ENCODE peak calls at places on chromosomes 11 and 22, in six cellular contexts. M is heart right ventricle, G is H9, Y is GM12878, J is H1, D is tibial artery. T is an unnamed sample.
A peak's percentile ranks its signal among the peaks of the same experiment; 100 is the strongest.

GRCh38 chr11:5280582-5281102 is 10.9 kb upstream of the HBE1 start:
- DNase-seq in M (peak; percentile 16), G (peak; percentile 69), Y (peak; percentile 47), J (no peak), D (peak; percentile 51), T (peak; percentile 53)

GRCh38 chr11:5737091-5737490 is 843 bp downstream of the OR56B1 start:
- DNase-seq in M (no peak), G (no peak), Y (no peak), J (no peak), D (no peak), T (no peak)

GRCh38 chr22:50246242-50247175 is 1.7 kb upstream of the TUBGCP6 start:
- DNase-seq in M (no peak), G (no peak), Y (no peak), J (no peak), D (no peak), T (no peak)

GRCh38 chr11:66659785-66660184 is 17.9 kb downstream of the RBM4B start:
- DNase-seq in M (no peak), G (no peak), Y (no peak), J (no peak), D (no peak), T (no peak)

GRCh38 chr11:119482561-119483001 is 59.6 kb upstream of the THY1 start:
- DNase-seq in M (no peak), G (peak; percentile 23), Y (no peak), J (no peak), D (peak; percentile 15), T (no peak)

GRCh38 chr11:1828542-1828941 is 6.2 kb upstream of the SYT8 start:
- DNase-seq in M (no peak), G (no peak), Y (no peak), J (no peak), D (no peak), T (no peak)

GRCh38 chr11:33670250-33671011 is 30.2 kb downstream of the C11orf91 start:
- DNase-seq in M (no peak), G (no peak), Y (no peak), J (no peak), D (no peak), T (no peak)

GRCh38 chr11:79026803-79027445 is 413.9 kb downstream of the TENM4 start:
- DNase-seq in M (no peak), G (no peak), Y (no peak), J (no peak), D (no peak), T (no peak)

GRCh38 chr11:18696638-18697225 is 1.8 kb upstream of the TMEM86A start:
- DNase-seq in M (no peak), G (no peak), Y (no peak), J (no peak), D (no peak), T (no peak)

GRCh38 chr22:36927671-36928070 is 14.2 kb downstream of the CSF2RB start:
- DNase-seq in M (no peak), G (no peak), Y (no peak), J (no peak), D (no peak), T (no peak)

GRCh38 chr11:15493921-15494630 is 379.4 kb downstream of the INSC start:
- DNase-seq in M (no peak), G (no peak), Y (no peak), J (no peak), D (no peak), T (peak; percentile 9)

GRCh38 chr11:67371549-67372231 is 1.7 kb downstream of the CLCF1 start:
- DNase-seq in M (no peak), G (peak; percentile 66), Y (no peak), J (no peak), D (no peak), T (peak; percentile 59)

GRCh38 chr22:22030493-22031182 is 48.1 kb upstream of the TOP3B start:
- DNase-seq in M (no peak), G (peak; percentile 70), Y (peak; percentile 84), J (no peak), D (no peak), T (no peak)

GRCh38 chr11:47056261-47056915 is 119.8 kb downstream of the CSTPP1 start:
- DNase-seq in M (no peak), G (no peak), Y (no peak), J (no peak), D (no peak), T (no peak)

GRCh38 chr22:33047744-33048143 is 10.4 kb downstream of the SYN3 start:
- DNase-seq in M (no peak), G (no peak), Y (no peak), J (no peak), D (no peak), T (no peak)

GRCh38 chr11:64863381-64864060 is 14.9 kb downstream of the EHD1 start:
- DNase-seq in M (peak; percentile 68), G (no peak), Y (no peak), J (no peak), D (no peak), T (no peak)

GRCh38 chr11:2675540-2675939 is 24.3 kb downstream of the KCNQ1OT1 start:
- DNase-seq in M (no peak), G (peak; percentile 12), Y (no peak), J (no peak), D (peak; percentile 2), T (peak; percentile 5)

GRCh38 chr11:131671764-131672163 is 301.3 kb downstream of the NTM start:
- DNase-seq in M (no peak), G (peak; percentile 84), Y (no peak), J (peak; percentile 27), D (no peak), T (no peak)

GRCh38 chr11:23124249-23124648 is 264.0 kb upstream of the CCDC179 start:
- DNase-seq in M (no peak), G (no peak), Y (no peak), J (no peak), D (no peak), T (no peak)

GRCh38 chr11:697028-697491 is 1.4 kb downstream of the TMEM80 start:
- DNase-seq in M (no peak), G (no peak), Y (peak; percentile 56), J (no peak), D (no peak), T (peak; percentile 43)

GRCh38 chr11:44014968-44015623 is 32.7 kb upstream of the ACCSL start:
- DNase-seq in M (no peak), G (peak; percentile 10), Y (no peak), J (no peak), D (peak; percentile 20), T (no peak)

GRCh38 chr11:862028-862703 is 19.5 kb downstream of the TSPAN4 start:
- DNase-seq in M (peak; percentile 56), G (no peak), Y (no peak), J (no peak), D (no peak), T (no peak)

GRCh38 chr11:65416341-65417185 is 6.0 kb upstream of the NEAT1 start:
- DNase-seq in M (peak; percentile 96), G (peak; percentile 91), Y (no peak), J (peak; percentile 68), D (peak; percentile 92), T (peak; percentile 92)

GRCh38 chr22:39148727-39149535 is 3.5 kb downstream of the CBX7 start:
- DNase-seq in M (peak; percentile 58), G (peak; percentile 90), Y (peak; percentile 69), J (no peak), D (peak; percentile 75), T (peak; percentile 50)
- H3K4me1 ChIP-seq in M (peaks cover 45% of the 10 kb centered on the region), G (peaks cover 2% of the 10 kb centered on the region), Y (peaks cover 55% of the 10 kb centered on the region), J (peaks cover 36% of the 10 kb centered on the region), D (peaks cover 79% of the 10 kb centered on the region), T (peaks cover 82% of the 10 kb centered on the region)

GRCh38 chr11:95187730-95188129 is 43.3 kb downstream of the SESN3 start:
- DNase-seq in M (no peak), G (no peak), Y (no peak), J (no peak), D (no peak), T (no peak)

GRCh38 chr11:95193541-95193940 is 37.5 kb downstream of the SESN3 start:
- DNase-seq in M (no peak), G (no peak), Y (no peak), J (no peak), D (no peak), T (no peak)

GRCh38 chr11:95192717-95193116 is 38.3 kb downstream of the SESN3 start:
- DNase-seq in M (no peak), G (no peak), Y (no peak), J (no peak), D (no peak), T (no peak)
- H3K27ac ChIP-seq in M (no peak overlapping the region), G (no peak overlapping the region), Y (no peak overlapping the region), J (no peak overlapping the region), D (no peak overlapping the region), T (no peak overlapping the region)

GRCh38 chr11:128840783-128841182 is 26.3 kb downstream of the KCNJ1 start:
- DNase-seq in M (no peak), G (no peak), Y (no peak), J (no peak), D (no peak), T (no peak)

GRCh38 chr11:128840137-128840536 is 27.0 kb downstream of the KCNJ1 start:
- DNase-seq in M (no peak), G (no peak), Y (no peak), J (no peak), D (no peak), T (no peak)

GRCh38 chr11:128839081-128839480 is 28.0 kb downstream of the KCNJ1 start:
- DNase-seq in M (no peak), G (no peak), Y (no peak), J (no peak), D (no peak), T (no peak)

GRCh38 chr11:128835741-128836410 is 31.2 kb downstream of the KCNJ1 start:
- DNase-seq in M (peak; percentile 65), G (no peak), Y (no peak), J (no peak), D (no peak), T (no peak)

DNA sequence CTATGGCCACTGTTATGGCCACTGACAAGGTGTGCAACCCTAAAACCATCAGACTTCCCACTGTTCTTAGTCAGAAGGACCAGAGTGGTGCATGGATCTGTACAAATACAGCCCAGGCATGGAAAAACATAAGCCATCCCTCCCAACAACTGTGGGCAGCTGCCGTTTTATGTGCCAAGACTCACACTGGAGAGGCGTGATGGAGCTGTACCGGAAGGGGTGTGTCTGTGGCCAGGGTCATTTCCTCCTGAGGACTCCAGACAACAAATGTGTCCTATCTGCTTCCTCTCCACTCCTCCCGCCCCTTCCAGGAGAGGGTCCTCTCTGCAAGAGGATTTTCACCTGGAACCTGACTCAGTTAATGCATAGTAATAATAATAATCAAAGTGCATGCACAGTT is 29.5 kb downstream of the KCNJ1 start:
- DNase-seq in M (no peak), G (no peak), Y (no peak), J (no peak), D (no peak), T (no peak)
- TF ChIP-seq CTCF in M (no peak), G (no peak), Y (no peak), J (no peak), D (no peak), T (no peak)

DNA sequence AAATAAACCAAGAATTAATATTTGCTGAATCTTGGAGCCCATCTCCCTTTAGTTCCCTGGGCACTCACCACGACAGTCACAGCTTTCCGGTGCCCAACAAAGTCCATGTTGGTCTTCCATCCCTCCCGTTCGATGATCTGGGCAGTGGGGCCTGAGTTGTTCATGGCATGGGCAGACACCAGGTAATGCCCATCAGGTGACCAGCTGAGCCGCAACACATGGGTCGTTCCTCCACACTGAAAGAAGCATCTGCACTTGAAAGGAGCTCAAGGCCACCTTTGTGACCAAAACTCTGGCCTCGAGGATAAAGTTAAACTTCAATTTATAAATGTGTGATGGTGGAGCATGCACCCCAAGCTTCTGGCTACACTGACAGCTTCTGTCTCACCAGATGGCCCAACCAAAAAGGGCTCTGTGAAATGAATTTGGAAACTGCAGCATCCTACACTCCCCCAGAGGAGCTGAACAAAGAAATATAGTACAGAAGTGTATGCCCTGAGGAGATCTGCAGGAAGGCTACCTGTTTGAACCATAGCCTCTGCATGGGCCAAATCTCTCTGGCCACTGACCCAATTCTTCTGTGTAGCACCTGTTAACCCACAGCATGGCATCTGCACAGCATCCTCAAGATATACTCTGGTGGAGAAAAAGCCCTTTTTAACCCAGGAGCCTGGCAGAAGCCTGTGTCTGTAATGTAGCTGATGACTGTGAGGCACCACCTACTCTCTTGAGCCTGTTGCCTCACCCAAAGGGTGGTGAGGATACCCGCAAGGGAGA is 37.1 kb downstream of the HIRA start:
- DNase-seq in M (no peak), G (no peak), Y (no peak), J (no peak), D (no peak), T (no peak)
- H3K4me1 ChIP-seq in M (no peaks in the 10 kb centered on the region), G (no peaks in the 10 kb centered on the region), Y (no peaks in the 10 kb centered on the region), J (no peaks in the 10 kb centered on the region), D (no peaks in the 10 kb centered on the region), T (no peaks in the 10 kb centered on the region)

T was measured in body of pancreas.